ENCODE peak calls at places on chromosomes 3 and 15, in eight cellular contexts. X, K, G, H, P, V, Z and A are unnamed samples.

GRCh38 chr3:4776980-4777581 is 202.2 kb upstream of the BHLHE40 start:
- DNase-seq in K (peak; percentile 84), V (peak; percentile 47), P (no peak), H (peak; percentile 50), X (no peak), G (no peak), Z (no peak), A (no peak)

GRCh38 chr3:66481071-66482001 is 19.5 kb downstream of the LRIG1 start:
- DNase-seq in G (no peak), P (no peak), Z (no peak), V (no peak), X (no peak), H (no peak), K (no peak), A (no peak)

GRCh38 chr3:43998841-43999805 is 242.6 kb upstream of the TOPAZ1 start:
- DNase-seq in P (no peak), G (no peak), K (no peak), H (peak; percentile 42), V (peak; percentile 51), Z (no peak), X (no peak), A (no peak)

GRCh38 chr3:76986876-76987513 is 52.9 kb upstream of the ROBO2 start:
- DNase-seq in V (no peak), K (no peak), H (no peak), X (no peak), G (no peak), Z (no peak), P (no peak), A (no peak)

GRCh38 chr3:94429517-94429916 is 366.7 kb downstream of the NSUN3 start:
- DNase-seq in G (no peak), V (no peak), Z (no peak), X (no peak), P (no peak), K (no peak), H (no peak), A (no peak)

GRCh38 chr3:37087870-37088269 is 86.5 kb downstream of the LRRFIP2 start:
- DNase-seq in X (no peak), Z (no peak), G (no peak), P (no peak), H (no peak), K (no peak), V (no peak), A (no peak)

GRCh38 chr3:101172516-101172915 is 147.9 kb downstream of the IMPG2 start:
- DNase-seq in K (no peak), X (no peak), H (no peak), Z (no peak), P (no peak), V (no peak), G (no peak), A (no peak)

GRCh38 chr3:53045784-53046170 is at the start of gene SFMBT1:
- DNase-seq in Z (peak; percentile 67), V (peak; percentile 60), K (peak; percentile 61), P (peak; percentile 65), H (peak; percentile 76), X (no peak), G (no peak), A (peak; percentile 62)

GRCh38 chr3:94548581-94549316 is 485.9 kb downstream of the NSUN3 start:
- DNase-seq in K (no peak), G (no peak), X (no peak), Z (no peak), P (no peak), V (no peak), H (no peak), A (no peak)

GRCh38 chr3:169041677-169042171 is 621.8 kb downstream of the MECOM start:
- DNase-seq in H (no peak), K (no peak), P (no peak), G (no peak), V (peak; percentile 84), Z (no peak), X (no peak), A (no peak)

GRCh38 chr3:186931487-186932280 is 1.4 kb downstream of the ST6GAL1 start:
- DNase-seq in H (no peak), Z (peak; percentile 57), G (no peak), P (peak; percentile 54), X (peak; percentile 9), K (peak; percentile 45), V (peak; percentile 69), A (peak; percentile 55)

GRCh38 chr15:81268881-81269601 is 54.9 kb downstream of the STARD5 start:
- DNase-seq in Z (no peak), X (no peak), K (no peak), P (no peak), H (no peak), G (no peak), V (no peak), A (no peak)